ENCODE peak calls at places on chromosomes 1 and 21, in ten cellular contexts. Y, T, R, C, S, N, D, F, Z and A are unnamed samples.
A peak's percentile ranks its signal among the peaks of the same experiment; 100 is the strongest.

GRCh38 chr1:231357831-231358354 is 19.8 kb downstream of the SPRTN start:
- DNase-seq in Y (peak; percentile 80), T (peak; percentile 70), R (peak; percentile 73), C (no peak), S (no peak), N (peak; percentile 34), D (peak; percentile 68), F (no peak), Z (no peak), A (peak; percentile 26)

GRCh38 chr1:171434717-171435346 is 50.5 kb upstream of the PRRC2C start:
- DNase-seq in Y (peak; percentile 90), T (no peak), R (peak; percentile 92), C (no peak), S (peak; percentile 54), N (peak; percentile 74), D (peak; percentile 73), F (no peak), Z (no peak), A (peak; percentile 36)

GRCh38 chr1:247487057-247487456 is 29.2 kb upstream of the OR2B11 start:
- DNase-seq in Y (peak; percentile 45), T (peak; percentile 61), R (no peak), C (no peak), S (no peak), N (peak; percentile 35), D (no peak), F (no peak), Z (peak; percentile 19), A (no peak)

GRCh38 chr1:116119876-116120275 is 8.7 kb downstream of the MAB21L3 start:
- DNase-seq in Y (no peak), T (no peak), R (no peak), C (no peak), S (no peak), N (no peak), D (no peak), F (no peak), Z (no peak), A (no peak)

GRCh38 chr1:152044386-152044785 is 7.6 kb upstream of the S100A11 start:
- DNase-seq in Y (no peak), T (no peak), R (no peak), C (no peak), S (no peak), N (no peak), D (no peak), F (no peak), Z (no peak), A (no peak)

GRCh38 chr1:186977266-186977957 is 148.7 kb downstream of the PLA2G4A start:
- DNase-seq in Y (peak; percentile 18), T (no peak), R (peak; percentile 54), C (no peak), S (no peak), N (no peak), D (no peak), F (no peak), Z (no peak), A (no peak)

GRCh38 chr21:45013271-45013841 is 61.0 kb upstream of the ADARB1 start:
- DNase-seq in Y (no peak), T (peak; percentile 32), R (no peak), C (peak; percentile 10), S (peak; percentile 25), N (no peak), D (no peak), F (peak; percentile 12), Z (no peak), A (no peak)

GRCh38 chr1:117757668-117758067 is 151.8 kb downstream of the TENT5C start:
- DNase-seq in Y (no peak), T (no peak), R (peak; percentile 57), C (no peak), S (no peak), N (no peak), D (no peak), F (no peak), Z (no peak), A (no peak)

GRCh38 chr21:44443891-44444285 is 11.4 kb upstream of the LRRC3 start:
- DNase-seq in Y (no peak), T (no peak), R (no peak), C (peak; percentile 4), S (peak; percentile 43), N (no peak), D (no peak), F (no peak), Z (no peak), A (no peak)

GRCh38 chr1:228459091-228459993 is 27.8 kb upstream of the RNF187 start:
- DNase-seq in Y (peak; percentile 84), T (peak; percentile 91), R (peak; percentile 75), C (peak; percentile 45), S (peak; percentile 90), N (peak; percentile 79), D (peak; percentile 83), F (peak; percentile 62), Z (no peak), A (peak; percentile 41)

GRCh38 chr1:209370616-209371015 is 212.9 kb upstream of the CAMK1G start:
- DNase-seq in Y (no peak), T (no peak), R (no peak), C (no peak), S (no peak), N (no peak), D (no peak), F (no peak), Z (no peak), A (no peak)

GRCh38 chr1:30248774-30249173 is 474.6 kb downstream of the MATN1 start:
- DNase-seq in Y (no peak), T (no peak), R (no peak), C (no peak), S (no peak), N (no peak), D (no peak), F (no peak), Z (no peak), A (no peak)

GRCh38 chr1:168454211-168454815 is 89.5 kb downstream of the XCL2 start:
- DNase-seq in Y (no peak), T (no peak), R (peak; percentile 86), C (no peak), S (no peak), N (no peak), D (no peak), F (no peak), Z (no peak), A (no peak)

GRCh38 chr1:160459056-160459455 is 58.7 kb downstream of the VANGL2 start:
- DNase-seq in Y (no peak), T (no peak), R (peak; percentile 0), C (no peak), S (no peak), N (no peak), D (no peak), F (no peak), Z (no peak), A (no peak)
- H3K27ac ChIP-seq in Y (no peak overlapping the region), T (no peak overlapping the region), R (no peak overlapping the region), C (no peak overlapping the region), S (no peak overlapping the region), N (no peak overlapping the region), D (no peak overlapping the region), F (no peak overlapping the region), Z (no peak overlapping the region), A (no peak overlapping the region)

GRCh38 chr21:26546698-26547097 is 26.4 kb downstream of the CYYR1 start:
- DNase-seq in Y (no peak), T (no peak), R (no peak), C (peak; percentile 22), S (peak; percentile 43), N (no peak), D (no peak), F (no peak), Z (no peak), A (no peak)
- H3K27ac ChIP-seq in Y (peak overlapping the region; percentile 58), T (no peak overlapping the region), R (no peak overlapping the region), C (peak overlapping the region; percentile 83), S (peak overlapping the region; percentile 70), N (no peak overlapping the region), D (peak overlapping the region; percentile 30), F (peak overlapping the region; percentile 53), Z (no peak overlapping the region), A (peak overlapping the region; percentile 16)

DNA sequence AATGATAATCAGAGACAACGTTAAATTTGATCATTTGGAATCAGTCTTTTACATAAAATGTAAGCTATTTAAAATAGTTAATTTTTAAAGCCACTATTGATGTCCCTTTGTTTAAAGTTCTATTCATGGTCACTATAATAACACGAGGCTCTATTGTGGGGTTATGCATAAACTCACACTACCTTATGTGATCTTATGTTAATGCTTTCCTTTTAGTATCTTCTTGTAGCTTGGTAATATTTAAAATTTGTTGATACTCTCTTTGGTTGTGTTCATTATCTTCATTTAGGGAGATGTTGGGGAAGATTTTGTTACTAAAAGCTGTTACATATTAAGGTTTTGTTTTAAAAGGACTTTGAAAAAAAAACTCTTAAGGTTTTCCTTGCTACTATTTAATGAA is 1.2 kb downstream of the B3GALT2 start:
- DNase-seq in Y (no peak), T (no peak), R (no peak), C (no peak), S (no peak), N (no peak), D (no peak), F (no peak), Z (no peak), A (no peak)
- H3K27ac ChIP-seq in Y (peak overlapping the region; percentile 48), T (no peak overlapping the region), R (no peak overlapping the region), C (peak overlapping the region; percentile 84), S (no peak overlapping the region), N (peak overlapping the region; percentile 23), D (peak overlapping the region; percentile 82), F (no peak overlapping the region), Z (no peak overlapping the region), A (no peak overlapping the region)

GRCh38 chr1:99456536-99456935 is 189.4 kb upstream of the PALMD start:
- DNase-seq in Y (no peak), T (no peak), R (peak; percentile 68), C (no peak), S (no peak), N (peak; percentile 65), D (no peak), F (no peak), Z (no peak), A (no peak)

GRCh38 chr1:99455760-99456159 is 190.2 kb upstream of the PALMD start:
- DNase-seq in Y (no peak), T (no peak), R (peak; percentile 61), C (no peak), S (no peak), N (no peak), D (no peak), F (no peak), Z (no peak), A (no peak)

GRCh38 chr1:99461499-99461898 is 184.4 kb upstream of the PALMD start:
- DNase-seq in Y (no peak), T (no peak), R (no peak), C (no peak), S (no peak), N (no peak), D (no peak), F (no peak), Z (no peak), A (no peak)

DNA sequence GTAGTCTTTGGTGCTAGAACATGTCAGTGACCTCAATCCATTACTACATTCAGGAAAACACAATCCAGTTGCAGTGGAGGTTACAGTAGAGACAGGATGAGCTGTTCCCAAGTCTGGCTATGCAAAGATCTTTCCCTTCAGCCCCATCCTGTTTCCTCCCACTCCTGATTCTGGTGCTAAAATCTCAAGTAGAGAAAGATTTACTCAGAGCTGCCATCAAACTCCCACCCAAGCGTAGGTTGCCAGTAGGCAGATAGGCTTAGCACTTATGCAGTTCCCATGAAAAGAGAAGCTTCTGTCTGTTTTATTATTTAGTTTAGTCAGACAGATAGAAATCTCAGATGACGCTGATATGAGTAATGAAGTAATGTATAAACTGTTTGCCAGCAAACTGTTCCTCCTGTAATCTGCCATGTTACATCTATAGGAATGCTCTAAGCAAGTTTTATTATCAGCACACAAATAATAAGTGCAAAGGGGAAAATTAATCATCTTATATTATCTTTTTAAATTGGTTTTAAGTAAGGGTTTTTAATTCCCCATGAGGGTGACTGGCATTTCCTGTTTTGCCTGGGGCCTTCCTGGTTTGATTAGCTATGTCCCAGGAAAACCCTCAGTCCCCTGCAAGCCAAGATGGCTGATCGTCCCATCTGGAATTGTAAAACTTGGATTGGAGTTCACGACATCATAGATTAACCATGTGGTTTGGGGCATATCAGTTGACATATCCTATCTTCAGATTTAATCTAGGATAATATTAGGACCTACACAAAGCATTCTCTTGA is 188.3 kb upstream of the PALMD start:
- DNase-seq in Y (peak; percentile 59), T (no peak), R (peak; percentile 83), C (no peak), S (no peak), N (peak; percentile 77), D (no peak), F (no peak), Z (no peak), A (no peak)
- H3K27ac ChIP-seq in Y (no peak overlapping the region), T (no peak overlapping the region), R (peak overlapping the region; percentile 28), C (no peak overlapping the region), S (no peak overlapping the region), N (peak overlapping the region; percentile 91), D (no peak overlapping the region), F (no peak overlapping the region), Z (no peak overlapping the region), A (no peak overlapping the region)